ENCODE peak calls at places on chromosomes 5 and 9, in eight cellular contexts. O, E, Z, Q, D, H, R and W are unnamed samples.

GRCh38 chr9:38251461-38251860 is 141.0 kb upstream of the ALDH1B1 start:
- DNase-seq in O (no peak), E (no peak), Z (no peak), Q (no peak), D (no peak), H (no peak), R (no peak), W (no peak)

GRCh38 chr9:33510264-33511183 is 13.5 kb upstream of the ANKRD18B start:
- DNase-seq in O (peak), E (peak), Z (peak), Q (peak), D (peak), H (peak), R (peak), W (peak)

GRCh38 chr5:40276426-40277102 is 403.2 kb upstream of the PTGER4 start:
- DNase-seq in O (no peak), E (no peak), Z (no peak), Q (no peak), D (no peak), H (no peak), R (no peak), W (no peak)

GRCh38 chr9:91771864-91772263 is 178.2 kb downstream of the ROR2 start:
- DNase-seq in O (no peak), E (no peak), Z (no peak), Q (no peak), D (no peak), H (no peak), R (no peak), W (no peak)

GRCh38 chr5:98775962-98776687 is 2.7 kb downstream of the RGMB start:
- DNase-seq in O (no peak), E (no peak), Z (no peak), Q (no peak), D (no peak), H (no peak), R (no peak), W (no peak)

GRCh38 chr9:117413346-117414219 is 1.3 kb downstream of the ASTN2 start:
- DNase-seq in O (no peak), E (no peak), Z (peak), Q (peak), D (peak), H (no peak), R (peak), W (peak)

GRCh38 chr5:102958481-102959011 is 161.4 kb downstream of the GIN1 start:
- DNase-seq in O (no peak), E (no peak), Z (no peak), Q (no peak), D (no peak), H (no peak), R (no peak), W (no peak)

GRCh38 chr5:53431665-53432064 is 48.8 kb upstream of the FST start:
- DNase-seq in O (no peak), E (no peak), Z (no peak), Q (no peak), D (no peak), H (no peak), R (no peak), W (no peak)

GRCh38 chr9:109793196-109793595 is 13.2 kb downstream of the PALM2AKAP2 start:
- DNase-seq in O (no peak), E (no peak), Z (no peak), Q (no peak), D (no peak), H (no peak), R (no peak), W (no peak)

GRCh38 chr9:14170973-14171596 is 142.9 kb downstream of the NFIB start:
- DNase-seq in O (no peak), E (no peak), Z (no peak), Q (no peak), D (no peak), H (no peak), R (no peak), W (no peak)

GRCh38 chr5:134005415-134006118 is 792 bp upstream of the VDAC1 start:
- DNase-seq in O (no peak), E (peak), Z (no peak), Q (peak), D (peak), H (no peak), R (peak), W (peak)

GRCh38 chr5:111075520-111075919 is 4.0 kb downstream of the TSLP start:
- DNase-seq in O (no peak), E (no peak), Z (no peak), Q (no peak), D (no peak), H (no peak), R (no peak), W (no peak)

GRCh38 chr5:167244583-167244982 is 1046.9 kb upstream of the WWC1 start:
- DNase-seq in O (peak), E (no peak), Z (no peak), Q (peak), D (no peak), H (no peak), R (peak), W (peak)

GRCh38 chr5:118548761-118549160 is 439.6 kb downstream of the DTWD2 start:
- DNase-seq in O (no peak), E (no peak), Z (no peak), Q (no peak), D (no peak), H (no peak), R (no peak), W (no peak)

GRCh38 chr9:137006116-137007003 is 10.0 kb upstream of the CLIC3 start:
- DNase-seq in O (peak), E (no peak), Z (no peak), Q (no peak), D (no peak), H (no peak), R (no peak), W (no peak)

GRCh38 chr9:115164511-115164974 is 46.6 kb upstream of the TNC start:
- DNase-seq in O (peak), E (no peak), Z (no peak), Q (no peak), D (peak), H (no peak), R (peak), W (peak)

GRCh38 chr9:3850083-3850482 is 324.3 kb upstream of the RFX3 start:
- DNase-seq in O (no peak), E (no peak), Z (no peak), Q (no peak), D (no peak), H (no peak), R (no peak), W (no peak)

GRCh38 chr5:58016329-58016728 is 443.6 kb downstream of the PLK2 start:
- DNase-seq in O (no peak), E (no peak), Z (no peak), Q (no peak), D (no peak), H (no peak), R (no peak), W (no peak)

GRCh38 chr9:118170032-118170955 is 466.1 kb downstream of the TLR4 start:
- DNase-seq in O (peak), E (no peak), Z (peak), Q (peak), D (peak), H (no peak), R (peak), W (peak)

GRCh38 chr9:15541862-15542261 is 11.0 kb upstream of the CCDC171 start:
- DNase-seq in O (no peak), E (no peak), Z (no peak), Q (no peak), D (no peak), H (no peak), R (no peak), W (no peak)

GRCh38 chr9:100838857-100839256 is 189.7 kb upstream of the PLPPR1 start:
- DNase-seq in O (no peak), E (no peak), Z (no peak), Q (no peak), D (no peak), H (no peak), R (no peak), W (no peak)

GRCh38 chr5:54719384-54720306 is 202.1 kb downstream of the SNX18 start:
- DNase-seq in O (no peak), E (no peak), Z (no peak), Q (peak), D (peak), H (no peak), R (peak), W (no peak)

GRCh38 chr9:35649431-35650340 is 1.0 kb downstream of the SIT1 start:
- DNase-seq in O (no peak), E (peak), Z (peak), Q (no peak), D (no peak), H (no peak), R (no peak), W (no peak)

GRCh38 chr5:147176422-147176821 is 58.4 kb upstream of the STK32A start:
- DNase-seq in O (no peak), E (no peak), Z (no peak), Q (no peak), D (no peak), H (no peak), R (no peak), W (no peak)

GRCh38 chr5:172096184-172096941 is 89.9 kb upstream of the FBXW11 start:
- DNase-seq in O (no peak), E (no peak), Z (no peak), Q (peak), D (no peak), H (no peak), R (no peak), W (peak)

GRCh38 chr5:21817668-21818419 is 1035.3 kb downstream of the CDH12 start:
- DNase-seq in O (no peak), E (no peak), Z (no peak), Q (no peak), D (no peak), H (no peak), R (no peak), W (no peak)

GRCh38 chr9:136988872-136989271 is 3.4 kb upstream of the PAXX start:
- DNase-seq in O (no peak), E (no peak), Z (no peak), Q (no peak), D (no peak), H (no peak), R (no peak), W (no peak)

GRCh38 chr9:94507531-94508258 is 47.2 kb upstream of the PCAT7 start:
- DNase-seq in O (no peak), E (no peak), Z (no peak), Q (no peak), D (peak), H (no peak), R (no peak), W (no peak)

GRCh38 chr9:129712595-129713524 is 40.0 kb downstream of the PTGES start:
- DNase-seq in O (peak), E (no peak), Z (no peak), Q (no peak), D (no peak), H (no peak), R (peak), W (no peak)

GRCh38 chr5:143434261-143435206 is 31.0 kb upstream of the NR3C1 start:
- DNase-seq in O (no peak), E (peak), Z (no peak), Q (no peak), D (no peak), H (no peak), R (no peak), W (no peak)